ENCODE peak calls at places on chromosomes 4 and X, in ten cellular contexts. I is psoas muscle, W is cardiac muscle cell, E is mucosa of gallbladder, Q is GM23248, T is myocyte, L is NCI-H510A treated with DMSO at 0.1 percent for 48 hours, H is DND-41, R is HFF-Myc, S is sciatic nerve. O is an unnamed sample.

GRCh38 chrX:31497086-31497485 is 425.2 kb upstream of the FTHL17 start:
- DNase-seq in I (no peak), W (peak; percentile 48), E (no peak), Q (peak; percentile 56), T (no peak), L (no peak), H (no peak), R (no peak), S (no peak), O (no peak)

GRCh38 chr4:122827899-122828601 is 1.4 kb downstream of the FGF2 start:
- DNase-seq in I (no peak), W (peak; percentile 77), E (peak; percentile 20), Q (peak; percentile 80), T (peak; percentile 40), L (peak; percentile 19), H (no peak), R (no peak), S (no peak), O (no peak)

GRCh38 chr4:56902703-56903102 is 5.0 kb upstream of the REST start:
- DNase-seq in I (no peak), W (no peak), E (no peak), Q (no peak), T (no peak), L (no peak), H (no peak), R (no peak), S (no peak), O (no peak)

GRCh38 chr4:176393306-176394013 is 73.7 kb downstream of the SPCS3 start:
- DNase-seq in I (no peak), W (no peak), E (no peak), Q (no peak), T (peak; percentile 57), L (peak; percentile 1), H (no peak), R (peak; percentile 20), S (no peak), O (no peak)

GRCh38 chr4:5409980-5410618 is 298.3 kb downstream of the EVC2 start:
- DNase-seq in I (no peak), W (no peak), E (no peak), Q (no peak), T (peak; percentile 3), L (no peak), H (no peak), R (no peak), S (no peak), O (no peak)

GRCh38 chr4:129264008-129264657 is 168.2 kb downstream of the C4orf33 start:
- DNase-seq in I (no peak), W (no peak), E (no peak), Q (no peak), T (no peak), L (no peak), H (no peak), R (no peak), S (no peak), O (no peak)

GRCh38 chrX:80550722-80551121 is 130.5 kb downstream of the TENT5D start:
- DNase-seq in I (no peak), W (no peak), E (no peak), Q (peak; percentile 0), T (no peak), L (no peak), H (no peak), R (no peak), S (no peak), O (no peak)

GRCh38 chr4:153232768-153233167 is 28.5 kb downstream of the TRIM2 start:
- DNase-seq in I (no peak), W (no peak), E (no peak), Q (peak; percentile 30), T (peak; percentile 48), L (peak; percentile 14), H (no peak), R (no peak), S (no peak), O (no peak)

GRCh38 chr4:76803522-76803921 is 94.4 kb downstream of the SOWAHB start:
- DNase-seq in I (no peak), W (peak; percentile 83), E (no peak), Q (peak; percentile 88), T (peak; percentile 56), L (peak; percentile 31), H (no peak), R (peak; percentile 87), S (no peak), O (peak; percentile 52)

GRCh38 chrX:21975827-21976226 is 35.3 kb downstream of the SMS start:
- DNase-seq in I (no peak), W (peak; percentile 71), E (no peak), Q (peak; percentile 75), T (peak; percentile 28), L (no peak), H (no peak), R (no peak), S (no peak), O (no peak)

GRCh38 chrX:53287493-53288138 is 6.2 kb upstream of the IQSEC2 start:
- DNase-seq in I (peak; percentile 72), W (peak; percentile 57), E (peak; percentile 64), Q (peak; percentile 82), T (peak; percentile 91), L (no peak), H (peak; percentile 64), R (peak; percentile 65), S (peak; percentile 65), O (no peak)

GRCh38 chrX:45322382-45322781 is 121.7 kb upstream of the DIPK2B start:
- DNase-seq in I (no peak), W (peak; percentile 80), E (peak; percentile 52), Q (peak; percentile 81), T (peak; percentile 82), L (no peak), H (peak; percentile 7), R (peak; percentile 74), S (no peak), O (peak; percentile 71)

GRCh38 chrX:30975467-30975866 is 86.4 kb upstream of the TAB3 start:
- DNase-seq in I (no peak), W (no peak), E (no peak), Q (no peak), T (no peak), L (no peak), H (no peak), R (no peak), S (no peak), O (no peak)

GRCh38 chr4:122796801-122797404 is 29.7 kb upstream of the FGF2 start:
- DNase-seq in I (no peak), W (no peak), E (no peak), Q (peak; percentile 68), T (peak; percentile 49), L (no peak), H (no peak), R (no peak), S (no peak), O (no peak)

GRCh38 chr4:111717916-111718315 is 427.3 kb upstream of the FAM241A start:
- DNase-seq in I (no peak), W (no peak), E (no peak), Q (peak; percentile 6), T (no peak), L (no peak), H (no peak), R (no peak), S (no peak), O (no peak)

GRCh38 chrX:32483534-32484136 is 727.7 kb downstream of the DMD start:
- DNase-seq in I (no peak), W (no peak), E (no peak), Q (peak; percentile 4), T (no peak), L (peak; percentile 38), H (no peak), R (no peak), S (no peak), O (no peak)

GRCh38 chr4:106806158-106806797 is 229.8 kb downstream of the DKK2 start:
- DNase-seq in I (no peak), W (no peak), E (no peak), Q (peak; percentile 28), T (no peak), L (peak; percentile 4), H (no peak), R (no peak), S (no peak), O (no peak)